ENCODE peak calls at places on chromosome 20, in four cellular contexts. One of them, this sample, is unnamed.

GRCh38 chr20:2713285-2713684 is 20.7 kb downstream of the EBF4 start:
- DNase-seq in HCT116: no peak
- DNase-seq in HepG2: peak; percentile 52
- DNase-seq in K562: peak; percentile 23
- DNase-seq in this sample: no peak

GRCh38 chr20:4926531-4927156 is 74.7 kb downstream of the SLC23A2 start:
- DNase-seq in K562: no peak
- DNase-seq in HCT116: no peak
- DNase-seq in HepG2: no peak
- DNase-seq in this sample: no peak

GRCh38 chr20:61460261-61461047 is 208.4 kb downstream of the CDH4 start:
- DNase-seq in K562: no peak
- DNase-seq in HCT116: no peak
- DNase-seq in HepG2: no peak
- DNase-seq in this sample: no peak

GRCh38 chr20:37378785-37379598 is 33.1 kb downstream of the SRC start:
- DNase-seq in HCT116: peak; percentile 29
- DNase-seq in HepG2: no peak
- DNase-seq in K562: peak; percentile 78
- DNase-seq in this sample: no peak

GRCh38 chr20:4071177-4071723 is 55.9 kb upstream of the RNF24 start:
- DNase-seq in HepG2: no peak
- DNase-seq in K562: no peak
- DNase-seq in HCT116: no peak
- DNase-seq in this sample: no peak

GRCh38 chr20:34558320-34559202 is at the start of gene MAP1LC3A:
- DNase-seq in K562: peak; percentile 64
- DNase-seq in HepG2: no peak
- DNase-seq in HCT116: no peak
- DNase-seq in this sample: no peak

GRCh38 chr20:49603209-49603627 is 35.3 kb upstream of the PTGIS start:
- DNase-seq in K562: no peak
- DNase-seq in HepG2: peak; percentile 84
- DNase-seq in HCT116: no peak
- DNase-seq in this sample: no peak

GRCh38 chr20:5402903-5403531 is 86.3 kb upstream of the PROKR2 start:
- DNase-seq in K562: peak; percentile 21
- DNase-seq in HCT116: no peak
- DNase-seq in HepG2: peak; percentile 62
- DNase-seq in this sample: no peak

GRCh38 chr20:44848254-44849015 is 37.1 kb upstream of the YWHAB start:
- DNase-seq in HCT116: no peak
- DNase-seq in K562: no peak
- DNase-seq in HepG2: no peak
- DNase-seq in this sample: no peak

GRCh38 chr20:64083380-64084208 is 604 bp downstream of the LKAAEAR1 start:
- DNase-seq in HepG2: peak; percentile 67
- DNase-seq in K562: peak; percentile 89
- DNase-seq in HCT116: no peak
- DNase-seq in this sample: no peak

GRCh38 chr20:60087563-60088105 is 129.4 kb downstream of the CDH26 start:
- DNase-seq in K562: no peak
- DNase-seq in HepG2: no peak
- DNase-seq in HCT116: no peak
- DNase-seq in this sample: no peak

GRCh38 chr20:64255361-64256281 is at the start of gene PCMTD2:
- DNase-seq in HepG2: peak; percentile 86
- DNase-seq in HCT116: peak; percentile 47
- DNase-seq in K562: peak; percentile 98
- DNase-seq in this sample: no peak

GRCh38 chr20:58670097-58670496 is 19.0 kb downstream of the STX16 start:
- DNase-seq in HepG2: no peak
- DNase-seq in HCT116: no peak
- DNase-seq in K562: no peak
- DNase-seq in this sample: no peak

GRCh38 chr20:7136886-7137285 is 369.4 kb downstream of the BMP2 start:
- DNase-seq in K562: no peak
- DNase-seq in HepG2: no peak
- DNase-seq in HCT116: no peak
- DNase-seq in this sample: no peak

GRCh38 chr20:48298851-48299484 is 513.7 kb upstream of the SULF2 start:
- DNase-seq in HCT116: peak; percentile 32
- DNase-seq in K562: no peak
- DNase-seq in HepG2: peak; percentile 73
- DNase-seq in this sample: peak; percentile 75

GRCh38 chr20:47506335-47506734 is 4.6 kb downstream of the NCOA3 start:
- DNase-seq in K562: no peak
- DNase-seq in HepG2: no peak
- DNase-seq in HCT116: no peak
- DNase-seq in this sample: no peak

GRCh38 chr20:51014797-51015722 is 7.8 kb downstream of the KCNG1 start:
- DNase-seq in K562: peak; percentile 69
- DNase-seq in HepG2: peak; percentile 47
- DNase-seq in HCT116: no peak
- DNase-seq in this sample: peak; percentile 8

GRCh38 chr20:49594143-49594928 is 26.4 kb upstream of the PTGIS start:
- DNase-seq in K562: no peak
- DNase-seq in HCT116: no peak
- DNase-seq in HepG2: no peak
- DNase-seq in this sample: no peak

DNA sequence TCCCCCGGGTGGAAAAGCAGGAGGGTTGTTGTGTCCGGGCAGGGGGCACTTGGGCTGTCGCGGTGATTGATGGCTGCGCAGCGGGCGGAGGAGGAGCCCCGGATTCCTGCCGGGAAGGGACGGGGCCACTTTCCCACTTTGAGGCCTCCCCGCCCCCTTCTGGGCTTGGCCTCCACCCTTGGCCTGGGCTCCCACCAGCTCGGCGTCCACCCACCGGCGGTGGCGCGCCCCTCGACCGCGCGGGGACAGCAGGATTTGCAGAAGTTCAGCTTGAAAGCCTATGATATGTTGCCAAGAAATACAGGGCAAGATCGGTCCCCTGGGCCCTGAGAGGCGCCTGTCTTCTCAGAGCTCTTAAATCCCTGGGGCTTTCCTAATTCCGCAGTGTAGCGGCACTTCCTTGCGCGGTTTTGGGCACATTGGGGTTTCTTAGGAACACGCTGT is 852 bp downstream of the RIN2 start:
- DNase-seq in HepG2: peak; percentile 74
- DNase-seq in K562: no peak
- DNase-seq in HCT116: no peak
- DNase-seq in this sample: peak; percentile 87
- TF ChIP-seq POLR2AphosphoS5 in HepG2: no peak
- TF ChIP-seq POLR2AphosphoS5 in K562: no peak
- TF ChIP-seq POLR2AphosphoS5 in HCT116: no peak
- TF ChIP-seq POLR2AphosphoS5 in this sample: peak; percentile 48

DNA sequence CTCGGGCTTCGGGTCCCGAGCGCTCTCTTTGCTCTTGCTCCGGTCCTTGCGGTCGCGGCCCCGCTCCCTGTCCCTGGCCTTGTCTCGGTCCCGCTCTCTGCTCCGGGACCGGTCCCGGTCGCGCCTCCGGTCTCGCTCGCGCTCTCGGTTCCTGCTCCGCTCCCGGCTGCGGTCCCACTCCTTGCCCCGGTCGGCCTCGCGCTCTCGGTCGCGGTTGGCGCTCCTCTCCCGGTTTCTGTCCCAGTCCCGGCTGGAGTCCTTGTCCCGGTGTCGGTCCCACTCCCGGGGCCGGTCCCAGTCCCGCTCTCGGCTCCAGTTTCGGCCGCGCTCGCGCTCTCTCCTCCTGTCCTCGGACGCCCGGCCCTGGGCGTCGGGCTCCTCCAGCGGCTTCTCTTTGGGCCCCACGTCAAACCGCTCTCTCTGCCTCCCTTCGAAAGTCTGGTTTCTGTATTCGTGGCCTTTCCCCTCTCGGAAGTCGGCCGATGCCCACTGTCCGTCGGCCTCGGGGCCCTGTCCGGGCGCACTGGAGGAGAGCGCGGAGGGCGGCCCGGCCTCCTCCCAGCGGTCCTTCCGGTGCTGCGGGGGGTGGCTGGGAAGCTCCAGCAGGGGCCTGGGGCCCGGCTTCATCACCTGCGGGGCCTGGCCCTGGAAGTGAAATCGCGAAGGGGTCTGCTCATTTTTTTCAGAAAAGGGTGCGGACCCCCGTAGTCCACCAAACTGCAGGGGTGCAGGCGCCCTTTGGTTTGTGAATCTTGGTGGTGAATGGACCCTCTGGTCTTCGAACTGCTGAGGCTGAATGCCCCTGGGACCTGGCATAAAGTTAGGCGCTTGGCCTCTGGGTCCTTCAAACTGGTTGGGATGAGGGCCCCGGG is 17.9 kb upstream of the TCFL5 start:
- DNase-seq in K562: no peak
- DNase-seq in HCT116: no peak
- DNase-seq in HepG2: no peak
- DNase-seq in this sample: no peak
- TF ChIP-seq EZH2 in K562: no peak
- TF ChIP-seq EZH2 in HCT116: no peak
- TF ChIP-seq EZH2 in HepG2: no peak
- TF ChIP-seq EZH2 in this sample: no peak

GRCh38 chr20:434221-434620 is 26.1 kb downstream of the RBCK1 start:
- DNase-seq in HCT116: no peak
- DNase-seq in K562: no peak
- DNase-seq in HepG2: no peak
- DNase-seq in this sample: no peak
- H3K36me3 ChIP-seq in HCT116: peaks cover 14% of the 10 kb centered on the region
- H3K36me3 ChIP-seq in K562: peaks cover 55% of the 10 kb centered on the region
- H3K36me3 ChIP-seq in HepG2: peaks cover 63% of the 10 kb centered on the region
- H3K36me3 ChIP-seq in this sample: peaks cover 40% of the 10 kb centered on the region

GRCh38 chr20:16930656-16931055 is 182.5 kb downstream of the OTOR start:
- DNase-seq in HepG2: no peak
- DNase-seq in HCT116: no peak
- DNase-seq in K562: no peak
- DNase-seq in this sample: no peak
- TF ChIP-seq POLR2AphosphoS5 in HepG2: no peak
- TF ChIP-seq POLR2AphosphoS5 in HCT116: no peak
- TF ChIP-seq POLR2AphosphoS5 in K562: no peak
- TF ChIP-seq POLR2AphosphoS5 in this sample: no peak

GRCh38 chr20:43511879-43512278 is 4.4 kb downstream of the L3MBTL1 start:
- DNase-seq in HCT116: no peak
- DNase-seq in K562: no peak
- DNase-seq in HepG2: no peak
- DNase-seq in this sample: no peak

GRCh38 chr20:43508106-43508505 is 609 bp downstream of the L3MBTL1 start:
- DNase-seq in HCT116: no peak
- DNase-seq in HepG2: no peak
- DNase-seq in K562: peak; percentile 64
- DNase-seq in this sample: no peak

GRCh38 chr20:43506238-43506637 is 1.3 kb upstream of the L3MBTL1 start:
- DNase-seq in HCT116: no peak
- DNase-seq in HepG2: no peak
- DNase-seq in K562: no peak
- DNase-seq in this sample: no peak

GRCh38 chr20:43508604-43509040 is 1.1 kb downstream of the L3MBTL1 start:
- DNase-seq in HepG2: no peak
- DNase-seq in HCT116: no peak
- DNase-seq in K562: peak; percentile 55
- DNase-seq in this sample: no peak

GRCh38 chr20:43507150-43508080 is at the start of gene L3MBTL1:
- DNase-seq in HepG2: peak; percentile 70
- DNase-seq in HCT116: peak; percentile 33
- DNase-seq in K562: peak; percentile 90
- DNase-seq in this sample: no peak
- TF ChIP-seq EZH2 in HepG2: no peak
- TF ChIP-seq EZH2 in HCT116: no peak
- TF ChIP-seq EZH2 in K562: no peak
- TF ChIP-seq EZH2 in this sample: no peak

This sample was measured in SK-N-MC.